ENCODE peak calls at places on chromosomes 2 and 18, in four cellular contexts. F, O, T and S are unnamed samples.

GRCh38 chr2:44233450-44234128 is 41.7 kb upstream of the SLC3A1 start:
- DNase-seq in F (no peak), O (no peak), T (peak; percentile 79), S (no peak)

GRCh38 chr2:148674063-148675020 is 29.8 kb downstream of the EPC2 start:
- DNase-seq in F (peak; percentile 55), O (no peak), T (peak; percentile 50), S (peak; percentile 68)

GRCh38 chr2:70458661-70459060 is 95.0 kb downstream of the TGFA start:
- DNase-seq in F (no peak), O (no peak), T (no peak), S (no peak)

GRCh38 chr2:14907014-14907612 is 274.6 kb downstream of the LRATD1 start:
- DNase-seq in F (no peak), O (no peak), T (peak; percentile 13), S (no peak)

GRCh38 chr18:11570073-11570588 is 39.3 kb upstream of the SLC35G4 start:
- DNase-seq in F (peak; percentile 20), O (no peak), T (no peak), S (no peak)

GRCh38 chr2:27408601-27409320 is 630 bp downstream of the PPM1G start:
- DNase-seq in F (no peak), O (no peak), T (no peak), S (no peak)

GRCh38 chr2:219509780-219510511 is 4.3 kb upstream of the ASIC4 start:
- DNase-seq in F (peak; percentile 82), O (no peak), T (peak; percentile 60), S (peak; percentile 95)

GRCh38 chr2:27042159-27042661 is 9.3 kb upstream of the AGBL5 start:
- DNase-seq in F (no peak), O (peak; percentile 69), T (no peak), S (no peak)

GRCh38 chr2:109129921-109130725 is 1.1 kb downstream of the SH3RF3 start:
- DNase-seq in F (no peak), O (no peak), T (no peak), S (no peak)

GRCh38 chr2:200104015-200104414 is 148.6 kb downstream of the MAIP1 start:
- DNase-seq in F (no peak), O (no peak), T (no peak), S (peak; percentile 2)

GRCh38 chr18:58257461-58257860 is 213.4 kb downstream of the NEDD4L start:
- DNase-seq in F (no peak), O (no peak), T (no peak), S (peak; percentile 56)

GRCh38 chr18:56651771-56652092 is 573 bp downstream of the WDR7 start:
- DNase-seq in F (no peak), O (no peak), T (no peak), S (no peak)

GRCh38 chr2:177649568-177650271 is 257.1 kb downstream of the AGPS start:
- DNase-seq in F (no peak), O (no peak), T (no peak), S (no peak)

GRCh38 chr2:102187191-102188150 is 648 bp downstream of the IL1RL2 start:
- DNase-seq in F (peak; percentile 58), O (no peak), T (no peak), S (no peak)

GRCh38 chr2:148660999-148661398 is 16.4 kb downstream of the EPC2 start:
- DNase-seq in F (no peak), O (no peak), T (no peak), S (no peak)

GRCh38 chr2:165305391-165306096 is 66.3 kb downstream of the SCN2A start:
- DNase-seq in F (no peak), O (no peak), T (no peak), S (no peak)

GRCh38 chr18:12606592-12607315 is 51.2 kb downstream of the SPIRE1 start:
- DNase-seq in F (no peak), O (no peak), T (peak; percentile 38), S (no peak)

GRCh38 chr2:229775614-229776313 is 61.4 kb upstream of the DNER start:
- DNase-seq in F (no peak), O (no peak), T (no peak), S (no peak)

GRCh38 chr2:212135739-212136138 is 402.9 kb downstream of the ERBB4 start:
- DNase-seq in F (no peak), O (no peak), T (no peak), S (no peak)

GRCh38 chr18:8854962-8855361 is 149.6 kb downstream of the MTCL1 start:
- DNase-seq in F (no peak), O (no peak), T (no peak), S (no peak)

GRCh38 chr2:74778381-74779371 is 55.3 kb upstream of the HK2 start:
- DNase-seq in F (peak; percentile 72), O (no peak), T (peak; percentile 74), S (no peak)

GRCh38 chr2:179966778-179967394 is 40.2 kb downstream of the CWC22 start:
- DNase-seq in F (no peak), O (no peak), T (no peak), S (no peak)

GRCh38 chr2:73237168-73237567 is 3.1 kb downstream of the CCT7 start:
- DNase-seq in F (no peak), O (no peak), T (no peak), S (no peak)

GRCh38 chr2:102726128-102727087 is 35.4 kb upstream of the TMEM182 start:
- DNase-seq in F (no peak), O (no peak), T (no peak), S (no peak)

GRCh38 chr2:237570776-237571335 is 4.5 kb downstream of the PRLH start:
- DNase-seq in F (no peak), O (no peak), T (no peak), S (no peak)

GRCh38 chr18:41940506-41941215 is 14.4 kb upstream of the PIK3C3 start:
- DNase-seq in F (no peak), O (no peak), T (no peak), S (no peak)

GRCh38 chr18:22199005-22199404 is 29.6 kb downstream of the GATA6 start:
- DNase-seq in F (no peak), O (no peak), T (no peak), S (no peak)

GRCh38 chr2:176158855-176159677 is 2.0 kb downstream of the HOXD3 start:
- DNase-seq in F (no peak), O (no peak), T (no peak), S (no peak)

GRCh38 chr2:42314892-42315468 is 46.0 kb downstream of the COX7A2L start:
- DNase-seq in F (no peak), O (no peak), T (no peak), S (no peak)

GRCh38 chr2:134137182-134137595 is 116.7 kb upstream of the MGAT5 start:
- DNase-seq in F (no peak), O (no peak), T (no peak), S (no peak)

GRCh38 chr2:171141320-171141719 is 19.4 kb downstream of the TLK1 start:
- DNase-seq in F (no peak), O (no peak), T (no peak), S (no peak)

GRCh38 chr2:178482437-178482836 is 2.2 kb downstream of the PLEKHA3 start:
- DNase-seq in F (no peak), O (peak; percentile 54), T (no peak), S (peak; percentile 22)

GRCh38 chr2:26569216-26570082 is 71.7 kb downstream of the CIB4 start:
- DNase-seq in F (no peak), O (no peak), T (no peak), S (no peak)

GRCh38 chr2:18625563-18625962 is 36.2 kb upstream of the NT5C1B start:
- DNase-seq in F (no peak), O (no peak), T (no peak), S (no peak)

GRCh38 chr18:36850527-36851201 is 21.7 kb downstream of the KIAA1328 start:
- DNase-seq in F (no peak), O (no peak), T (peak; percentile 13), S (no peak)

GRCh38 chr18:66640431-66640830 is 36.5 kb upstream of the CDH19 start:
- DNase-seq in F (no peak), O (no peak), T (no peak), S (no peak)

GRCh38 chr2:25479761-25480160 is 138.0 kb upstream of the DNMT3A start:
- DNase-seq in F (no peak), O (no peak), T (no peak), S (no peak)

DNA sequence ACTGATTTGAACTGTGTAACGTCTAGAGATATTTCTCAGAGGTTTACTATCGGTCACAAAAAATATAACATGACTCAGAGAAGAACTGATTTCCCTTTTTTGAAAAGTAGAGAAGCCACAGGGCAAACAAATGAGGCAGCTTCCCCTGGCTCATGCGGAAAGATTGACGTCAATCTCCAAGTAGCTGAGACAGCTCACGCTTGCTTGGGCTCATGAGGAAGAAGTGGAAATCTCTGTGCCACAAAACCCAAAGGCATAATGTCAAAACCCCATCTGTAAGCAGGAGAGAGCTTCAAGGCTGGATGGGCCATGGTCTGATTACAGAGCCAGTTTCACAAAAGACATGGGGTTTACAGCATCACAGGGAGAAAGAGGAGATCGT is 188.1 kb downstream of the ARL4C start:
- DNase-seq in F (no peak), O (peak; percentile 71), T (no peak), S (no peak)
- TF ChIP-seq CREB1 in F (no peak), O (peak; percentile 19), T (no peak), S (no peak)

GRCh38 chr2:121001641-121002040 is 266.0 kb downstream of the GLI2 start:
- DNase-seq in F (no peak), O (no peak), T (no peak), S (no peak)

GRCh38 chr2:121004950-121005349 is 269.3 kb downstream of the GLI2 start:
- DNase-seq in F (no peak), O (no peak), T (no peak), S (no peak)

GRCh38 chr2:121002597-121002996 is 266.9 kb downstream of the GLI2 start:
- DNase-seq in F (no peak), O (no peak), T (no peak), S (no peak)

GRCh38 chr2:121004271-121004812 is 268.7 kb downstream of the GLI2 start:
- DNase-seq in F (no peak), O (no peak), T (no peak), S (no peak)

GRCh38 chr2:121003391-121003790 is 267.7 kb downstream of the GLI2 start:
- DNase-seq in F (no peak), O (no peak), T (no peak), S (no peak)
- TF ChIP-seq CREM in F (no peak), O (no peak), T (no peak), S (no peak)

DNA sequence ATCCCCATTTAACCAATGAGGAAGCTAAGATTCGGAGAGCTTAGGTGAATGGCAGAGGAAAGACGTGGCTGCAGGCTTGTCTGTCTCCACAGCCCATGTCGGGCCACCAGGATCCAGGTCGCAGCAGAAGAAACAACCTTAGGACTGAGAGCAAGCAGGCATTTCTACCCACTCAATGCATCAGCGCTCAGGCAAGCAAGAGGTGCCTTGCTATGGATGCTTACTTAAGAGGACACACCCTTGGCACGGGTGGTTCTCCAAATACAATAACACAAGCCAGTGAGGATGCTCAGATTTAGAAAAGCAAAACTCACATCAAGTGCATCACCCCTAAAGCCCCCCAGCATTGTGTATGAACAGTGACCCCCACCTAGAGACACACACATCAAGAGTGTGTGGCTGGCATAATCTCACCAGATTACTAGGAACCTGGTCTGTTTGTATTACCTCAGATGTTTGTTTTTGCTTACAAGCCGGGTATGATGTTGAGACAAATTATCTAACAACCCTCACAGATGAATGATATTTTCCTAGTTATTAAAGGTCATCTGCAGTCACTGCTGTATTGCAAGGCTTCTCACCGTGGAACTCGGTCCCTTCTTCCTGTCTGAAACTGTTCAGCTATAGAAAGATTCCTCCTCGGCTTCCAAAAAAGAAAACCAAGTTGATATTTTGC is 34.2 kb upstream of the NPAS2 start:
- DNase-seq in F (no peak), O (no peak), T (no peak), S (no peak)
- TF ChIP-seq CREB1 in F (no peak), O (no peak), T (no peak), S (no peak)

GRCh38 chr2:60510713-60511112 is 42.7 kb downstream of the BCL11A start:
- DNase-seq in F (no peak), O (no peak), T (no peak), S (no peak)
- TF ChIP-seq CREM in F (no peak), O (no peak), T (no peak), S (no peak)